ENCODE peak calls at places on chromosomes 7 and 10, in four cellular contexts. C, J, K and D are unnamed samples.

GRCh38 chr7:129054438-129055293 is at the start of gene TNPO3:
- DNase-seq in C (peak; percentile 78), J (peak; percentile 88), K (peak; percentile 99), D (peak; percentile 83)

GRCh38 chr10:6778992-6779701 is 199.1 kb upstream of the PRKCQ start:
- DNase-seq in C (no peak), J (no peak), K (no peak), D (no peak)

GRCh38 chr7:155231941-155232340 is 65.7 kb upstream of the INSIG1 start:
- DNase-seq in C (no peak), J (no peak), K (no peak), D (no peak)

GRCh38 chr10:48798486-48799254 is 114.0 kb downstream of the WDFY4 start:
- DNase-seq in C (no peak), J (no peak), K (no peak), D (no peak)

GRCh38 chr7:47763063-47763974 is 181.4 kb upstream of the TNS3 start:
- DNase-seq in C (no peak), J (peak; percentile 100), K (no peak), D (no peak)

GRCh38 chr7:122884186-122884585 is 2.1 kb downstream of the CADPS2 start:
- DNase-seq in C (no peak), J (no peak), K (no peak), D (no peak)

GRCh38 chr10:98293550-98294269 is 25.7 kb upstream of the LOXL4 start:
- DNase-seq in C (no peak), J (no peak), K (no peak), D (no peak)

GRCh38 chr7:22601028-22601795 is 101.2 kb upstream of the STEAP1B start:
- DNase-seq in C (no peak), J (no peak), K (no peak), D (no peak)

GRCh38 chr10:48811461-48811860 is 126.8 kb downstream of the WDFY4 start:
- DNase-seq in C (no peak), J (no peak), K (no peak), D (no peak)

GRCh38 chr10:118333871-118334270 is 8.3 kb downstream of the FAM204A start:
- DNase-seq in C (no peak), J (no peak), K (no peak), D (no peak)
- TF ChIP-seq CREB1 in C (no peak), J (no peak), K (no peak), D (no peak)

DNA sequence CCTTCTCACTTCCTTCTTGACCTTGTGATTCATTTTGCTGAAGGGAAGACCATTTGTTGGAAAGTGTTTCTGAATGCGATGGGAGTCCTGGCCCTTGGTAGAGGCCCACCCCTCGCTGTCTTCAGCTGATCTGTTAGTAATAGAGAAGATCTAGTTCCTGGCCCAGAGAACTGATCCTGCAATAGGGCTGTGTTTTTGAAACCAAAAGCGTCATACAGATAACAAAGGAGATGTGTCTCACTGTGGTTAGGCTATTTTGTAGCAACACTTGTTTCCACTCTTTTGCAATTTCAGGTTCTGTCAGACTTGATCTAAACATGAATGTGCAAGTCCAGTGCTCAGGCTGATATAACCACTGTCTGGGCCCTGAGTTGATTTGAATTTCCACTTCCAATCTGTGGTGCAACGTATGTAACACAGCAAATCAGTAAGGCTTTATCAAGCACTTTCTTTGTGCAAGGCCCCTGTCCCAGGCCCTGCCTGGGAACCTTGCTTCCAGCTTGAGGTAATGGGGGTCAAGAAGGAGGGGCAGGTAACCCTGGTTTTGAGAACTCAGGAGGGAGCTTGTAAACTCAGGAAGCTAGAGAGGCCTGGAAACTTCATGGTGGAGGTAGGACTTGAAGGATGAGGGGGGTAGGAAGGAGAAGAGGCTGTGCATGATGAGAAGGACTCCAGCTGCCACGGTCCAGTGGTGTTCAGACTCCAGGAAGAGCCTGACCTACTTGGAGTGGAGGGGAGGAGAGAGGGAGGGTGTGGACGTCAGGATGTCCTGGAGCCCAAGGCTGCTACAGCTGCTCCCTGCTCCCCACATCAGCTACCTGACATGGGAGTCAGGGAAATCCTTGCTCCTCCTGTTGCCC is 42.2 kb upstream of the SRGN start:
- DNase-seq in C (peak; percentile 93), J (no peak), K (no peak), D (no peak)
- H3K9ac ChIP-seq in C (peak overlapping the region; percentile 70), J (no peak overlapping the region), K (no peak overlapping the region), D (no peak overlapping the region)

DNA sequence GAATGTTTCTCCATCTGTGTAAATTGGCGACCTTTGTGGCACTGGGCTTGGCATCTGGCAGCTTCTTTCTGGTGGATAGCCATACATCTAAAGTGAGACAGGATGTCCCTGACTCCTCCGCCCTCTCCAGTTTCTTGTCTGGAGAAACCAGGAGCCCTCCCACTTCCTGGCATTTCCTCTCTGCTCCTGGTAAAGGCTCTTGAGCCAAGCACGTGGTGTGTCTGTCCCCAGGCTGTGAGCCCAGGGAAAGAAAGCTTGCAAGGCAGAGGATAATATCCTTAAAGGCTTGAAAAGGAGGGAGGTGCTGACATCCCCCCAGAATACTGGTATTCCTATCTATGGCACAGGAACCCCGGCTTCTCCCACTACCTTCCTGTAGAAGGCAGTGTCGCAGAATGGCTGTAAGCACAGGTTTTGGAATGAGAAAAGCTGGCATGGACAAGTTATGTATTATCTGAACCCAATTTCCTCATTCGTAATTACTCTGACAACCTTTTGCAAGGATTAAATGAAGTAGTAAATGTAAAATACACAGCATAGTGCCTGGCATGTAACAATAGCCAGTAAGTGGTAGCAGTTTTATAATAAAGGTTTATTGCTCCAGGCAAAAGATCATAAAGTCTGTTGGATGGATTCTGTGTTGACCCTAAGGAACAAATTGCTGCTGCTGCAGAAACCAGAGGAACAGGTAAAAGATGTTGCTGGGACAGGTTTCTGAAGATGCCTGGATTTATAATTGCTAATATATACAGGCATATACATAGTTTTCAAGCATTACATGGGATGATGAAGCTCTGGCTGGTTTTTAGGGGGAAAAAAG is 11.8 kb upstream of the ACSL5 start:
- DNase-seq in C (no peak), J (no peak), K (no peak), D (no peak)
- TF ChIP-seq CREB1 in C (no peak), J (no peak), K (no peak), D (no peak)

GRCh38 chr7:767941-768729 is 41.1 kb upstream of the PRKAR1B start:
- DNase-seq in C (no peak), J (no peak), K (no peak), D (no peak)
- H3K9ac ChIP-seq in C (no peak overlapping the region), J (no peak overlapping the region), K (no peak overlapping the region), D (no peak overlapping the region)

GRCh38 chr7:66353547-66353946 is 148.4 kb downstream of the TPST1 start:
- DNase-seq in C (no peak), J (no peak), K (no peak), D (no peak)

GRCh38 chr7:66352071-66352470 is 146.9 kb downstream of the TPST1 start:
- DNase-seq in C (no peak), J (no peak), K (no peak), D (peak; percentile 41)

GRCh38 chr7:66356277-66356721 is 151.2 kb downstream of the TPST1 start:
- DNase-seq in C (no peak), J (no peak), K (no peak), D (no peak)

GRCh38 chr7:66357062-66357461 is 151.9 kb downstream of the TPST1 start:
- DNase-seq in C (no peak), J (no peak), K (no peak), D (no peak)

GRCh38 chr7:66355762-66356161 is 150.6 kb downstream of the TPST1 start:
- DNase-seq in C (no peak), J (no peak), K (no peak), D (no peak)
- TF ChIP-seq CREB1 in C (no peak), J (no peak), K (no peak), D (no peak)

GRCh38 chr7:27991006-27991528 is 189.5 kb downstream of the JAZF1 start:
- DNase-seq in C (no peak), J (no peak), K (no peak), D (no peak)
- H3K9ac ChIP-seq in C (no peak overlapping the region), J (no peak overlapping the region), K (no peak overlapping the region), D (no peak overlapping the region)

GRCh38 chr7:166370-167060 is 25.9 kb upstream of the FAM20C start:
- DNase-seq in C (no peak), J (no peak), K (no peak), D (no peak)
- TF ChIP-seq CREB1 in C (no peak), J (no peak), K (no peak), D (no peak)